ENCODE peak calls at places on chromosomes 13 and 19, in eight cellular contexts. N is left lung, P is T-cell, L is NCI-H2171, Q is AG10803, S is glutamatergic neuron, M is stomach, A is ELF-1. Z is an unnamed sample.

GRCh38 chr19:50486823-50487515 is 10.3 kb upstream of the GARIN5A start:
- DNase-seq in N (peak), P (peak), L (peak), Q (peak), S (peak), M (no peak), A (peak), Z (no peak)

GRCh38 chr13:112194167-112194530 is 127.2 kb downstream of the SOX1 start:
- DNase-seq in N (no peak), P (no peak), L (no peak), Q (no peak), S (no peak), M (no peak), A (no peak), Z (no peak)

GRCh38 chr13:46160474-46161066 is 21.4 kb downstream of the LCP1 start:
- DNase-seq in N (no peak), P (peak), L (peak), Q (peak), S (no peak), M (no peak), A (peak), Z (no peak)

GRCh38 chr19:19115954-19116353 is 22.3 kb downstream of the TMEM161A start:
- DNase-seq in N (peak), P (peak), L (no peak), Q (no peak), S (peak), M (peak), A (peak), Z (no peak)

GRCh38 chr13:34913040-34913439 is 29.0 kb upstream of the NBEA start:
- DNase-seq in N (no peak), P (no peak), L (no peak), Q (peak), S (no peak), M (no peak), A (peak), Z (no peak)

GRCh38 chr19:49106648-49107135 is 7.5 kb upstream of the LIN7B start:
- DNase-seq in N (peak), P (peak), L (peak), Q (peak), S (peak), M (peak), A (peak), Z (peak)

GRCh38 chr19:12996542-12997094 is 1.3 kb downstream of the NFIX start:
- DNase-seq in N (peak), P (no peak), L (no peak), Q (peak), S (peak), M (peak), A (peak), Z (peak)

GRCh38 chr13:20370815-20371421 is 138.8 kb upstream of the GJB6 start:
- DNase-seq in N (no peak), P (no peak), L (no peak), Q (no peak), S (no peak), M (no peak), A (peak), Z (no peak)

GRCh38 chr13:21365574-21365973 is 93.5 kb downstream of the ZDHHC20 start:
- DNase-seq in N (no peak), P (peak), L (no peak), Q (no peak), S (no peak), M (no peak), A (peak), Z (no peak)

GRCh38 chr13:36086117-36086516 is 45.1 kb downstream of the DCLK1 start:
- DNase-seq in N (no peak), P (no peak), L (no peak), Q (no peak), S (no peak), M (no peak), A (peak), Z (no peak)

GRCh38 chr19:1455336-1456120 is 5.6 kb downstream of the APC2 start:
- DNase-seq in N (peak), P (peak), L (no peak), Q (peak), S (peak), M (peak), A (peak), Z (no peak)

GRCh38 chr13:48891586-48891985 is 84.1 kb upstream of the FNDC3A start:
- DNase-seq in N (no peak), P (no peak), L (no peak), Q (peak), S (no peak), M (no peak), A (peak), Z (no peak)

GRCh38 chr19:47723573-47723923 is 10.3 kb downstream of the EHD2 start:
- DNase-seq in N (no peak), P (no peak), L (peak), Q (peak), S (no peak), M (peak), A (no peak), Z (no peak)

GRCh38 chr13:114230117-114230516 is 4.6 kb upstream of the CDC16 start:
- DNase-seq in N (no peak), P (no peak), L (no peak), Q (peak), S (no peak), M (no peak), A (peak), Z (no peak)

GRCh38 chr19:42961119-42961518 is 24.1 kb upstream of the PSG7 start:
- DNase-seq in N (no peak), P (no peak), L (no peak), Q (no peak), S (no peak), M (no peak), A (no peak), Z (no peak)

GRCh38 chr19:6034512-6034911 is 56.6 kb upstream of the RANBP3 start:
- DNase-seq in N (no peak), P (no peak), L (no peak), Q (no peak), S (no peak), M (no peak), A (no peak), Z (no peak)